ENCODE peak calls at places on chromosomes 2 and 18, in seven cellular contexts. One of them, this sample, is unnamed.

GRCh38 chr18:49673281-49673680 is 111.4 kb downstream of the LIPG start:
- DNase-seq in HEK293T: no peak
- DNase-seq in GM13976: no peak
- DNase-seq in lung: no peak
- DNase-seq in renal cortical epithelial cell: no peak
- DNase-seq in AG04450: no peak
- DNase-seq in AG08396: no peak
- DNase-seq in this sample: no peak

GRCh38 chr2:202376460-202377307 is 557 bp downstream of the BMPR2 start:
- DNase-seq in AG08396: peak
- DNase-seq in lung: peak
- DNase-seq in AG04450: no peak
- DNase-seq in GM13976: peak
- DNase-seq in HEK293T: no peak
- DNase-seq in renal cortical epithelial cell: peak
- DNase-seq in this sample: peak

GRCh38 chr2:120291464-120292311 is 39.0 kb downstream of the RALB start:
- DNase-seq in AG08396: no peak
- DNase-seq in GM13976: no peak
- DNase-seq in renal cortical epithelial cell: peak
- DNase-seq in lung: no peak
- DNase-seq in HEK293T: no peak
- DNase-seq in AG04450: no peak
- DNase-seq in this sample: peak

GRCh38 chr2:105634198-105634597 is 110.5 kb upstream of the NCK2 start:
- DNase-seq in GM13976: no peak
- DNase-seq in lung: no peak
- DNase-seq in AG04450: no peak
- DNase-seq in renal cortical epithelial cell: no peak
- DNase-seq in AG08396: no peak
- DNase-seq in HEK293T: no peak
- DNase-seq in this sample: no peak

GRCh38 chr18:74840492-74841167 is 243.0 kb downstream of the ZNF407 start:
- DNase-seq in lung: no peak
- DNase-seq in AG04450: no peak
- DNase-seq in GM13976: no peak
- DNase-seq in HEK293T: no peak
- DNase-seq in AG08396: peak
- DNase-seq in renal cortical epithelial cell: peak
- DNase-seq in this sample: peak

GRCh38 chr18:32674491-32674890 is 98.3 kb downstream of the KLHL14 start:
- DNase-seq in AG08396: no peak
- DNase-seq in HEK293T: peak
- DNase-seq in GM13976: no peak
- DNase-seq in lung: no peak
- DNase-seq in AG04450: no peak
- DNase-seq in renal cortical epithelial cell: peak
- DNase-seq in this sample: peak

GRCh38 chr2:1162768-1163584 is 212.3 kb downstream of the SNTG2 start:
- DNase-seq in GM13976: no peak
- DNase-seq in HEK293T: no peak
- DNase-seq in lung: no peak
- DNase-seq in AG08396: no peak
- DNase-seq in AG04450: no peak
- DNase-seq in renal cortical epithelial cell: peak
- DNase-seq in this sample: no peak

GRCh38 chr18:78228974-78229373 is 750.6 kb upstream of the SALL3 start:
- DNase-seq in renal cortical epithelial cell: no peak
- DNase-seq in AG08396: no peak
- DNase-seq in AG04450: no peak
- DNase-seq in lung: no peak
- DNase-seq in GM13976: no peak
- DNase-seq in HEK293T: no peak
- DNase-seq in this sample: peak

GRCh38 chr2:170822885-170823799 is 6.5 kb downstream of the GAD1 start:
- DNase-seq in GM13976: peak
- DNase-seq in lung: no peak
- DNase-seq in AG08396: peak
- DNase-seq in renal cortical epithelial cell: no peak
- DNase-seq in HEK293T: no peak
- DNase-seq in AG04450: no peak
- DNase-seq in this sample: peak

GRCh38 chr18:43656547-43656946 is 379.3 kb upstream of the SYT4 start:
- DNase-seq in lung: no peak
- DNase-seq in GM13976: no peak
- DNase-seq in AG04450: no peak
- DNase-seq in renal cortical epithelial cell: no peak
- DNase-seq in HEK293T: no peak
- DNase-seq in AG08396: no peak
- DNase-seq in this sample: no peak

GRCh38 chr2:27655155-27655951 is 8.1 kb downstream of the SUPT7L start:
- DNase-seq in AG08396: peak
- DNase-seq in renal cortical epithelial cell: peak
- DNase-seq in HEK293T: no peak
- DNase-seq in lung: no peak
- DNase-seq in GM13976: no peak
- DNase-seq in AG04450: peak
- DNase-seq in this sample: peak

This sample was measured in mesendoderm.